ENCODE peak calls at places on chromosomes 11 and 22, in eight cellular contexts. I is pancreas, Q is AG04450, G is mucosa of descending colon, E is fibroblast of mammary gland, P is H1, C is body of pancreas, O is fibroblast of lung. W is an unnamed sample.

GRCh38 chr11:48107188-48107704 is 109.4 kb upstream of the OR4B1 start:
- DNase-seq in I (no peak), Q (no peak), G (no peak), E (peak), P (no peak), C (no peak), O (no peak), W (no peak)

GRCh38 chr11:119791701-119792151 is 62.7 kb upstream of the NECTIN1 start:
- DNase-seq in I (no peak), Q (no peak), G (peak), E (peak), P (no peak), C (no peak), O (no peak), W (peak)

GRCh38 chr11:45926536-45927331 is 4.3 kb downstream of the LARGE2 start:
- DNase-seq in I (no peak), Q (no peak), G (no peak), E (no peak), P (no peak), C (no peak), O (no peak), W (no peak)

GRCh38 chr11:96122601-96123044 is 198.7 kb upstream of the MTMR2 start:
- DNase-seq in I (no peak), Q (no peak), G (no peak), E (no peak), P (no peak), C (no peak), O (no peak), W (peak)

GRCh38 chr11:111793863-111794262 is 27.7 kb upstream of the PPP2R1B start:
- DNase-seq in I (no peak), Q (no peak), G (no peak), E (peak), P (no peak), C (no peak), O (no peak), W (peak)

GRCh38 chr11:99814021-99814420 is 793.3 kb downstream of the CNTN5 start:
- DNase-seq in I (no peak), Q (no peak), G (no peak), E (no peak), P (no peak), C (no peak), O (no peak), W (peak)

GRCh38 chr11:18064035-18064434 is 18.0 kb upstream of the TPH1 start:
- DNase-seq in I (peak), Q (no peak), G (no peak), E (no peak), P (no peak), C (peak), O (no peak), W (no peak)

GRCh38 chr22:32623943-32624342 is 149.3 kb downstream of the FBXO7 start:
- DNase-seq in I (no peak), Q (peak), G (peak), E (peak), P (no peak), C (peak), O (peak), W (peak)

GRCh38 chr22:48153726-48154125 is 1391.3 kb downstream of the TBC1D22A start:
- DNase-seq in I (no peak), Q (no peak), G (peak), E (no peak), P (no peak), C (no peak), O (no peak), W (no peak)

GRCh38 chr11:76237041-76237649 is 30.8 kb upstream of the WNT11 start:
- DNase-seq in I (no peak), Q (no peak), G (no peak), E (no peak), P (no peak), C (no peak), O (no peak), W (peak)

GRCh38 chr11:65355776-65356393 is 1.3 kb downstream of the TIGD3 start:
- DNase-seq in I (no peak), Q (no peak), G (peak), E (peak), P (no peak), C (peak), O (peak), W (peak)

GRCh38 chr22:48968201-48968959 is 859.3 kb downstream of the BRD1 start:
- DNase-seq in I (no peak), Q (no peak), G (peak), E (no peak), P (no peak), C (peak), O (no peak), W (no peak)

GRCh38 chr11:36073411-36074203 is 129.7 kb downstream of the LDLRAD3 start:
- DNase-seq in I (no peak), Q (peak), G (no peak), E (peak), P (no peak), C (peak), O (peak), W (peak)

GRCh38 chr22:18968011-18968749 is 32.1 kb upstream of the PRODH start:
- DNase-seq in I (peak), Q (no peak), G (peak), E (peak), P (no peak), C (peak), O (peak), W (no peak)

GRCh38 chr22:40666151-40666848 is 13.0 kb upstream of the MCHR1 start:
- DNase-seq in I (no peak), Q (no peak), G (peak), E (no peak), P (no peak), C (no peak), O (peak), W (no peak)

GRCh38 chr22:23822101-23822671 is 16.6 kb downstream of the DERL3 start:
- DNase-seq in I (no peak), Q (no peak), G (no peak), E (no peak), P (no peak), C (no peak), O (no peak), W (no peak)

GRCh38 chr22:19295733-19296132 is 4.2 kb upstream of the CLTCL1 start:
- DNase-seq in I (no peak), Q (no peak), G (no peak), E (no peak), P (no peak), C (no peak), O (no peak), W (no peak)

GRCh38 chr22:17418890-17419324 is 49.6 kb downstream of the CECR2 start:
- DNase-seq in I (no peak), Q (no peak), G (no peak), E (no peak), P (no peak), C (no peak), O (no peak), W (no peak)

GRCh38 chr11:72609451-72609850 is 64.8 kb downstream of the PDE2A start:
- DNase-seq in I (no peak), Q (no peak), G (no peak), E (no peak), P (no peak), C (no peak), O (no peak), W (no peak)

GRCh38 chr22:42090596-42091445 is at the start of gene NDUFA6:
- DNase-seq in I (peak), Q (peak), G (peak), E (peak), P (peak), C (peak), O (peak), W (peak)

GRCh38 chr22:31678748-31679147 is 16.7 kb upstream of the PISD start:
- DNase-seq in I (no peak), Q (no peak), G (no peak), E (no peak), P (no peak), C (no peak), O (no peak), W (no peak)

GRCh38 chr11:73262851-73263495 is 9.2 kb upstream of the P2RY6 start:
- DNase-seq in I (no peak), Q (no peak), G (no peak), E (peak), P (no peak), C (no peak), O (peak), W (no peak)

GRCh38 chr22:49811014-49811791 is 16.5 kb downstream of the BRD1 start:
- DNase-seq in I (no peak), Q (no peak), G (no peak), E (no peak), P (no peak), C (no peak), O (no peak), W (no peak)

GRCh38 chr11:79447039-79447438 is 6.2 kb upstream of the TENM4 start:
- DNase-seq in I (no peak), Q (no peak), G (no peak), E (no peak), P (no peak), C (no peak), O (no peak), W (no peak)

GRCh38 chr22:46803936-46804335 is 41.5 kb downstream of the TBC1D22A start:
- DNase-seq in I (no peak), Q (no peak), G (no peak), E (no peak), P (no peak), C (no peak), O (no peak), W (no peak)

GRCh38 chr11:102436546-102436945 is 16.0 kb downstream of the TMEM123 start:
- DNase-seq in I (no peak), Q (no peak), G (no peak), E (peak), P (no peak), C (no peak), O (peak), W (no peak)

GRCh38 chr11:120539681-120540369 is 28.3 kb downstream of the GRIK4 start:
- DNase-seq in I (no peak), Q (no peak), G (no peak), E (peak), P (no peak), C (peak), O (peak), W (peak)

GRCh38 chr11:46119053-46119351 is 2.3 kb downstream of the PHF21A start:
- DNase-seq in I (no peak), Q (no peak), G (no peak), E (no peak), P (no peak), C (no peak), O (no peak), W (peak)

GRCh38 chr22:36461665-36462474 is 19.6 kb downstream of the TXN2 start:
- DNase-seq in I (peak), Q (peak), G (no peak), E (peak), P (peak), C (peak), O (peak), W (peak)

GRCh38 chr22:30612789-30613188 is 5.8 kb downstream of the TCN2 start:
- DNase-seq in I (no peak), Q (no peak), G (no peak), E (no peak), P (no peak), C (no peak), O (no peak), W (no peak)

GRCh38 chr11:15158351-15159015 is 43.8 kb downstream of the INSC start:
- DNase-seq in I (no peak), Q (peak), G (no peak), E (peak), P (no peak), C (no peak), O (peak), W (peak)

GRCh38 chr11:61475433-61475832 is 33.1 kb upstream of the LRRC10B start:
- DNase-seq in I (no peak), Q (no peak), G (no peak), E (no peak), P (no peak), C (no peak), O (no peak), W (no peak)

GRCh38 chr11:118102721-118103261 is 16.0 kb upstream of the SMIM35 start:
- DNase-seq in I (no peak), Q (no peak), G (no peak), E (no peak), P (no peak), C (no peak), O (no peak), W (no peak)

GRCh38 chr11:20337526-20338154 is 25.9 kb upstream of the HTATIP2 start:
- DNase-seq in I (no peak), Q (no peak), G (peak), E (peak), P (no peak), C (no peak), O (peak), W (peak)
- TF ChIP-seq CTCF in I (no peak), Q (peak), G (no peak), E (peak), P (peak), C (peak), O (peak), W (peak)

DNA sequence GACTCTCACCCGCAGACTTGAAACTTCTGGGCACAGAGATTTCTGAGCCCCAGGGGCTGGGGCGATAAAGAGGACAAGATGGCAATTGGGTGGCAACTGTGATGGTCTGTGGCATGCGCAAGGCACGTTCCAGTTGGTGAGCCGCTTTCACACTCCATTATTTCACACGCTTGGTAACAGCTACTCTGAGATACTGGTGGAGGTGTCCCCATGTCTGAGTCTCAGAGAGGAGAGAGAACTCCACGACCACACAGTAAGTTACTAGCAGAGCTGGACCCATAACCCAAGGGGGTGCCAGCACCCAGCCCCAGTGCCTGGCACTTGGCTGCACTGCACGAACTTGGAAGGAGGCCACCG is 6.0 kb upstream of the KCNJ4 start:
- DNase-seq in I (no peak), Q (no peak), G (no peak), E (no peak), P (no peak), C (no peak), O (no peak), W (no peak)
- H3K4me3 ChIP-seq in I (peak), Q (no peak), G (no peak), E (no peak), P (no peak), C (no peak), O (no peak), W (no peak)

GRCh38 chr11:71448257-71449161 is at the start of gene DHCR7:
- DNase-seq in I (peak), Q (peak), G (peak), E (peak), P (peak), C (peak), O (peak), W (peak)
- TF ChIP-seq CTCF in I (no peak), Q (no peak), G (no peak), E (no peak), P (no peak), C (no peak), O (no peak), W (no peak)

GRCh38 chr11:7252683-7253213 is 1.0 kb downstream of the SYT9 start:
- DNase-seq in I (no peak), Q (no peak), G (no peak), E (no peak), P (no peak), C (no peak), O (no peak), W (no peak)

GRCh38 chr11:7250166-7250565 is 1.5 kb upstream of the SYT9 start:
- DNase-seq in I (no peak), Q (no peak), G (no peak), E (no peak), P (no peak), C (no peak), O (no peak), W (no peak)

GRCh38 chr11:7251487-7251835 is 243 bp upstream of the SYT9 start:
- DNase-seq in I (no peak), Q (no peak), G (no peak), E (no peak), P (no peak), C (no peak), O (no peak), W (no peak)

GRCh38 chr11:7254731-7255291 is 3.1 kb downstream of the SYT9 start:
- DNase-seq in I (no peak), Q (no peak), G (no peak), E (no peak), P (no peak), C (no peak), O (no peak), W (no peak)

DNA sequence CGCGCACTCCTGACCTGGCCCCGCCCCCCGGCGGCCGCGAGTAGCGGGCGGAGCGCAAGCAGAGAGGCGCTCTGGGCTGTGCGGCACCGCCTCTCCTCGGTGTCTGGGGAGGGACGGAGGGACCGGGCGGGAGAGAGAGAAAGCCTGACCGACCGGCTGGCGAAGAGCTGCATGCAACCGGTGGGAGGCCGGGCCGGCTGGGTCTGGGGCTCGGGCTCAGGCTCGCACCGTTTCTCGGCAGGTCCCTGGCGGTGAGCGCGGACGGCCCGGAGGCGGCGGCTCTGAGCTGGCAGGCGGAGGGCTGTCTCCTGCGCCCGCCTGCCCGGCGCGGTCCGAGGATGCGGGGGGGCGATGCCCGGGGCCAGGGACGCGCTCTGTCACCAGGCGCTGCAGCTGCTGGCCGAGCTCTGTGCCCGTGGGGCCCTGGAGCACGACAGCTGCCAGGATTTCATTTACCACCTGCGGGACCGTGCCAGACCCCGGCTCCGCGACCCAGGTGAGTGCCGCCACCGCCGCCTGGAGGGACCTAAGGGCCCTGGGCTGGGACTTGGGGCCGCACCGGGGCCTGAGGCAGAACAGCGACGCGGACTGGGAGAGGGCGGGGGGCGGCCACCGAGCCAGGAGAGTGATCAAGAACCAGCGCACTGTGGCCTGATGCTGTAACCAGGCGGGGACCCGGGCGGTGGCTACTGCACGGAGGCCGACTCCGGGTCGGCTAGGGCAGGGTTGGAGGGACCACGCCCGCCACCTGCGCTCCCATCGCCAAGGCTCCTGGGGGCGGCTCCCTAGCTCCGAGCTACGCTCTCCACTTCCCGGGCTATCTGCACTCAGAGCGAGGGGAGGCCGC is at the start of gene SYT9:
- DNase-seq in I (peak), Q (no peak), G (peak), E (peak), P (peak), C (peak), O (peak), W (peak)
- H3K4me3 ChIP-seq in I (peak), Q (peak), G (no peak), E (peak), P (peak), C (peak), O (peak), W (peak)

GRCh38 chr11:86418929-86419328 is 44.2 kb downstream of the CCDC81 start:
- DNase-seq in I (no peak), Q (no peak), G (no peak), E (peak), P (no peak), C (no peak), O (peak), W (peak)
- TF ChIP-seq CTCF in I (no peak), Q (peak), G (no peak), E (peak), P (peak), C (no peak), O (peak), W (peak)

DNA sequence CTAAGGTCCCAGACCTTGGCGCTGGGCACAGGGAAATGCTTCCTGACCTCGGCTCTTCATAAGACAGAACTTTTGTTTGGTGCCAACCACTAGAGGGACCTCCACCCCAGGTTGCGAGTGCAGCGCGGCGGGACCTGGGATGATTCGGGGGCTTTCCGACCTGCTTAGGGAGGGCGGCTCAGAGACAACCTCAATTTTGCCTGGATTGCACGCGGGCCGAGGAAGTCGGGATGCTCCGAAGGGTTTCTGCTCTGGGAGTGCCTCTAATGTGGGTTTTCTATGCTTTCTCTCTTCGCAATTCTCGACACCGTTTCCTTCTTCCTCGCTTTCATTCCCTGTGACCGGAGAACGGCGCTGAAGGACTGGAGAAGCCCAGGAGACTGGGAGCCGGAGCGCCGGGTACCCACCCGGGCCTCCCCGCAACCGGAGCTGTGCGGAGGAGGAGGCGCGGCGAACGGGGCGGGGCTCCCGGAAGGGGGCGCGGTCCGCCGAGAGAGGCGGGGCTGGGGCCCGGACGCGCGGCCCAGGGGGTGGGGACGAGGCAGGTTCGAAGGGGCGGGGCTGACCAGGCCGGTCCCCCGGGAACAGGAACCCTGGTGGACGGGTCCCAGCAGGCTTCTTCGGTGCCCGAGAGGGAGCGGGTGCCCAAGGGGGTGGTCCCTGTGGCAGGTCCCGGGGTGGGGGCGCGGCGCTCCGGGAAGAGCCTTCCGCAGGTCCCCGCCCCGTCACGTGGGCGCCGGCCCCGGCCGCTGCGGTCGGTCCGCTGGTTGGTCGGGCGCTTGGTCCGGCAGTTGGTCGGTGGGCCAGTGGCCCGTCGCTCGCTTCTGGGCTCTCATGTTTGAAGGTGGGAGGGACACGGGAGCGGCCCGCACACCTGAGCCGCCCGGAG is at the start of gene PPFIBP2:
- DNase-seq in I (peak), Q (no peak), G (peak), E (peak), P (no peak), C (peak), O (peak), W (peak)
- H3K4me3 ChIP-seq in I (peak), Q (peak), G (peak), E (peak), P (peak), C (peak), O (peak), W (peak)

DNA sequence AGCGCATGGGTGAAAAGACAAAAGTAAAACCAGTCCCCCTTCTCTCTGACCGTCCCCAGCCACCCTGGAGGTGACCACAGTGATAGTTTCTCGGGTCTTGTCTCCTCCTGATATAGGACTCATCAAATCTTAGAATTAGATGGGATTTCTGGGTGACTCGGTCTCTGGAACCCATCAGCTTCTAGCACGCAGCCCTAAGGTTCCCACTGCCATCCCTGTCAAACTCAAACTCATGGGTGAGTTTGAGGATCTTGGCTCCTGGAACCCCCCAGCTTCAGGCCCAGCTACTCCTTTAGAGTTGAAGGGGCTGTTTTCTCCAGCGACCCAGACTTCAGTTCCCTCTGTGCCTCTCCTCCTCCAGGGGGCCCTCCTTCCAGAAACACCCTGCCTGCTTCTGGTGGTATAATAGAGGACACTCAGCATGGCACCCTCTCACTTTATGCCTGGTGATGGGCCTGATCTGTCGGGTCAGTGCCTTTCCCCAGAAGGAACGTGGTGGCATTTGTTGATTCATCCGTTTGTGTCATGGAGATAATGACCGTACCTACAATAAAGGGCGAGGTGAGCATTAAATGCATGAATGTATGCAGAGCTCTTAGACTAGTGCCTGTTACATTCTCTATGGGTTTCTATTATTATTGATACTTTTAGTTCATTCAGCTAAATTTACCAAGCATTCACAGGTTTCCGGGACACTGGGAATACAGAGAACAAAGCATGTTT is 31.7 kb downstream of the MCM5 start:
- DNase-seq in I (no peak), Q (no peak), G (no peak), E (no peak), P (no peak), C (no peak), O (no peak), W (no peak)
- TF ChIP-seq CTCF in I (no peak), Q (peak), G (no peak), E (peak), P (no peak), C (no peak), O (peak), W (peak)

W was measured in astrocyte of the spinal cord.